ENCODE peak calls at places on chromosomes 2 and 18, in eight cellular contexts. S is body of pancreas, O is breast epithelium, H is esophagus squamous epithelium, R is HCT116, X is A549, F is adrenal gland, T is prostate gland. C is an unnamed sample.
A peak's percentile ranks its signal among the peaks of the same experiment; 100 is the strongest.

GRCh38 chr2:138559648-138560047 is 58.1 kb downstream of the SPOPL start:
- DNase-seq in T (no peak), H (no peak), O (no peak), X (no peak), S (no peak), F (no peak), R (no peak), C (no peak)

GRCh38 chr18:12744103-12744502 is 41.3 kb downstream of the PSMG2 start:
- DNase-seq in S (no peak), F (no peak), R (peak; percentile 42), X (peak; percentile 69), T (no peak), O (no peak), H (no peak), C (peak; percentile 52)

GRCh38 chr18:71116535-71116934 is 827.7 kb downstream of the SOCS6 start:
- DNase-seq in O (no peak), H (no peak), T (no peak), X (no peak), S (no peak), F (peak; percentile 37), R (no peak), C (no peak)

GRCh38 chr18:55199291-55199963 is 240.2 kb upstream of the CCDC68 start:
- DNase-seq in X (no peak), H (no peak), R (no peak), S (no peak), F (no peak), O (no peak), T (no peak), C (no peak)

GRCh38 chr2:20052229-20052871 is 922 bp upstream of the LAPTM4A start:
- DNase-seq in X (peak; percentile 54), F (no peak), H (no peak), T (no peak), O (no peak), R (no peak), S (no peak), C (no peak)

GRCh38 chr2:41920812-41921211 is 127.0 kb upstream of the PKDCC start:
- DNase-seq in S (no peak), T (no peak), O (no peak), R (no peak), X (peak; percentile 36), H (no peak), F (no peak), C (no peak)

GRCh38 chr2:227818569-227819397 is 5.1 kb downstream of the CCL20 start:
- DNase-seq in O (no peak), R (no peak), H (no peak), X (peak; percentile 96), F (peak; percentile 54), S (peak; percentile 64), T (no peak), C (peak; percentile 44)

GRCh38 chr2:72999729-73000725 is 71.5 kb downstream of the SFXN5 start:
- DNase-seq in S (no peak), X (no peak), F (no peak), H (no peak), T (no peak), O (no peak), R (no peak), C (peak; percentile 65)

GRCh38 chr2:10517351-10518043 is 69.4 kb upstream of the ODC1 start:
- DNase-seq in F (no peak), R (no peak), X (no peak), H (no peak), T (no peak), S (no peak), O (peak; percentile 20), C (no peak)

GRCh38 chr2:36965751-36966369 is 476 bp downstream of the STRN start:
- DNase-seq in X (peak; percentile 53), R (no peak), O (peak; percentile 56), H (peak; percentile 14), S (peak; percentile 57), F (no peak), T (peak; percentile 51), C (peak; percentile 18)

GRCh38 chr2:43174368-43175186 is 51.8 kb downstream of the ZFP36L2 start:
- DNase-seq in X (no peak), S (peak; percentile 41), R (no peak), F (no peak), O (no peak), T (no peak), H (no peak), C (no peak)

GRCh38 chr2:23404426-23404825 is 19.4 kb downstream of the KLHL29 start:
- DNase-seq in H (no peak), R (no peak), X (peak; percentile 80), O (no peak), S (peak; percentile 33), T (peak; percentile 59), F (peak; percentile 30), C (no peak)

GRCh38 chr2:126777620-126777978 is 121.1 kb upstream of the TEX51 start:
- DNase-seq in S (no peak), X (no peak), F (no peak), T (no peak), O (no peak), H (no peak), R (no peak), C (no peak)

GRCh38 chr2:100989666-100990065 is 12.4 kb upstream of the RPL31 start:
- DNase-seq in X (no peak), H (no peak), O (no peak), T (no peak), R (no peak), F (no peak), S (no peak), C (no peak)

GRCh38 chr2:20573611-20574422 is 77.1 kb downstream of the HS1BP3 start:
- DNase-seq in T (peak; percentile 34), X (no peak), F (no peak), R (no peak), O (no peak), S (peak; percentile 39), H (no peak), C (no peak)

GRCh38 chr2:178109813-178110212 is 2.4 kb upstream of the RBM45 start:
- DNase-seq in X (peak; percentile 51), O (no peak), T (no peak), S (no peak), F (no peak), R (peak; percentile 33), H (no peak), C (peak; percentile 20)

GRCh38 chr18:11366410-11366809 is 217.0 kb upstream of the PIEZO2 start:
- DNase-seq in O (no peak), S (no peak), X (peak; percentile 1), R (no peak), T (no peak), H (no peak), F (no peak), C (peak; percentile 11)

DNA sequence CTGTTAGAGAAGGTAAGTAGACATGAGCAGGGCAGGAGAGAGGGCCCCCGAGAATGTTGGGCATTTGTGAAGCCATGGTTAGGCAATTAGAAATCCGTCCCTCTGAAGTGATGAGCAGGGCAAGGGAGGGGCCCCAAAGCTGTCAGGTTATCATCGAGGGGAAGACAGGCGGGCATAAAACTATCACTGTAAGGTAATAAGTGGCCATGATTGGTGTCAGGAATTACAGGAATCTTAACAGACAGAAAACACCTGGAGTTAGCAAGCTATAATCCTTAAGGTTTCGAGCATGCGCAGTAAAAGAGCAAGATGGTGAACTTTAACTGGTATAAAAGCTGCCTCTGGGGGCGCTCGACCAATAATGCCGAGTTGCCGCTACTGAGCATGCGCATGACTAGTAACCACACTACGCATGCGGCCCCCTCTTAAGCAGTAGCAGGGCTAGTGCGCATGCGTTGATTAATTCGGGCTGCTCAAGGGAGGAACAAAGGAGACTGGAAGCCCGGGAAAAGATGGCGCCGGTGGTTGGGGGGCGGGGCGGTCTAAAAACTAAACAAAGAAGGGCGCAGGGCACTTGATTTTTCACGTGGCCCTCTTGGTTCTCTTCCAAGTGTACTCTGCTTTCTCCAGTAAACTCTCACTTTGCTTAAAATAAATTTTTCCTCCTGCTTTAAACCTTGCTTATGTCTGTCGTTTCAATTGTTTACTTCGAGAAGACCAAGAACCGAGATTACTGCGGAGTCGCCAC is 5.5 kb downstream of the XRCC5 start:
- DNase-seq in F (peak; percentile 99), X (peak; percentile 99), R (peak; percentile 98), H (peak; percentile 92), T (peak; percentile 98), O (peak; percentile 99), S (peak; percentile 99), C (peak; percentile 81)
- TF ChIP-seq POLR2A in F (peak; percentile 83), X (no peak), R (no peak), H (peak; percentile 18), T (peak; percentile 58), O (no peak), S (peak; percentile 54), C (no peak)

GRCh38 chr2:46131-46470 is 204 bp downstream of the FAM110C start:
- DNase-seq in O (no peak), S (no peak), R (no peak), F (no peak), H (no peak), T (no peak), X (no peak), C (no peak)
- TF ChIP-seq POLR2A in O (no peak), S (peak; percentile 94), R (no peak), F (peak; percentile 37), H (peak; percentile 87), T (peak; percentile 87), X (no peak), C (no peak)

GRCh38 chr2:71503827-71504226 is 50.5 kb downstream of the DYSF start:
- DNase-seq in R (no peak), O (no peak), H (no peak), F (peak; percentile 38), X (no peak), T (no peak), S (peak; percentile 16), C (no peak)
- TF ChIP-seq POLR2A in R (no peak), O (no peak), H (no peak), F (peak; percentile 32), X (no peak), T (no peak), S (no peak), C (no peak)

DNA sequence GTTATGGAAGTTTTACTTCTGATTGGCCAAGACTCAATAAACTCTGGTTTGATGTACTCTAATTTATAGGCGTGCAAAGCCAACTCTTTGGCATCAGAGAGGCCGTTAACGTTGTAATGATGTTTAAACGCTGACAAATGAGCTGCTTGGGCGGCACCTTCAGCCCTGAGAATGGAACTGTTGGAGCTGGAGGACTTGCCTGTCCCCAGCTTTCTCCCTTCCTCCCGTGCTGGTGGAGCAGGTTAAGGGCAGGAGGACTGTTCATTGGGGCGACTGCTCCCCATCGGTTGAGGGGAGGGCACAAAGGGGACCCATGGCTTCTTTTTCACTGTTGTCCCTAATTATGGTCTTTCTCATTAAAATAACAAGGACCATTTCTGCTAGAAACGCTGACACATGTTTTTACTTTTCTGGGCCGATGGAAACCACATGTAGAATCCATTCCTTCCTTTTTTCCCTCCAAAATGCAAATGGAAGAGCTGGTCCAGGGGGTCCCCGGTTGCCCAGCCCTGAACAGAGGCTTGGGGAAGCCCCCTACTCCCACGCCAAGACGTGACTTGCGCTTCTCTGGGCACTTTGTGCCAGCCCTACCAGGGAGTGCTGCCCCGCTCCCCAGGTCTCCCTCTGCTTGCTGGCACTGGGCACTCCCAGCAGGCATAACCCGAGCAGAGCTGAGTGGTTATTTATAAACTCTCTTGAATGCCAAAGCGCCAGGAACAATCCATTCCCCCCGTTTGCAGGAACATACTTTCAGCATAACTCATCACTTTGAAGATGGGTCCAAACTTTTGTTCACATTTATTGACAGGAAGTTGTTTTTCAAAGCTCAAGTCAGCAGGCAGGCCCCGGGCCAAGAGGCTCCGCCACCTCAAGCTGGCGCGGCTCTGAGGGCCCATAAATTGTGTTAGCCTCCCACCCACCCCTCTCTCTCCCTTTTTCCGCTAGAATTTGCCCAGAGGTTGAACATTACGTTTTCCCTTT is 170.1 kb downstream of the ASB1 start:
- DNase-seq in X (peak; percentile 95), S (peak; percentile 60), O (no peak), F (peak; percentile 85), H (no peak), R (peak; percentile 89), T (peak; percentile 90), C (peak; percentile 94)
- TF ChIP-seq POLR2A in X (no peak), S (no peak), O (no peak), F (peak; percentile 63), H (no peak), R (no peak), T (peak; percentile 19), C (peak; percentile 38)

GRCh38 chr2:201127570-201127969 is 11.6 kb downstream of the CFLAR start:
- DNase-seq in T (no peak), H (no peak), S (no peak), O (no peak), F (no peak), X (peak; percentile 55), R (no peak), C (no peak)
- TF ChIP-seq POLR2A in T (no peak), H (peak; percentile 24), S (no peak), O (no peak), F (peak; percentile 73), X (no peak), R (no peak), C (no peak)